ENCODE peak calls at places on chromosomes 5 and 9, in ten cellular contexts. O is left ventricle myocardium inferior; C is activated CD4-positive, alpha-beta T cell treated with anti-CD3 and anti-CD28 coated beads, Interleukin-2, amount 10 ng/mL, durations not matched to agents 7 days and 5 days; V is neural progenitor cell; G is activated T-cell treated with anti-CD3 and anti-CD28 coated beads, Interleukin-2, amount 50 U/mL, for 4 hours; Z is NCI-H2029; K is DMS153; H is GM04504; T is ovary; S is A172. Y is an unnamed sample.

GRCh38 chr9:109014267-109015025 is 1.1 kb upstream of the CTNNAL1 start:
- DNase-seq in O (no peak), C (no peak), V (peak), G (no peak), Z (no peak), K (no peak), H (no peak), T (peak), S (no peak), Y (no peak)

GRCh38 chr5:156883316-156883875 is 33.3 kb downstream of the PPP1R2B start:
- DNase-seq in O (no peak), C (no peak), V (no peak), G (no peak), Z (no peak), K (peak), H (no peak), T (no peak), S (no peak), Y (no peak)

GRCh38 chr5:31343946-31344345 is 150.5 kb downstream of the CDH6 start:
- DNase-seq in O (no peak), C (no peak), V (no peak), G (no peak), Z (no peak), K (no peak), H (no peak), T (no peak), S (no peak), Y (no peak)

GRCh38 chr5:173792781-173793547 is 95.2 kb upstream of the CPEB4 start:
- DNase-seq in O (no peak), C (no peak), V (no peak), G (no peak), Z (no peak), K (no peak), H (no peak), T (no peak), S (no peak), Y (no peak)

GRCh38 chr5:4924581-4924980 is 215.5 kb upstream of the ADAMTS16 start:
- DNase-seq in O (no peak), C (no peak), V (no peak), G (no peak), Z (no peak), K (no peak), H (no peak), T (no peak), S (peak), Y (no peak)

GRCh38 chr9:33703430-33704096 is 91.8 kb upstream of the PRSS3 start:
- DNase-seq in O (no peak), C (no peak), V (no peak), G (no peak), Z (no peak), K (no peak), H (no peak), T (no peak), S (no peak), Y (no peak)

GRCh38 chr9:19924090-19924489 is 135.3 kb upstream of the SLC24A2 start:
- DNase-seq in O (no peak), C (no peak), V (no peak), G (no peak), Z (no peak), K (no peak), H (no peak), T (no peak), S (no peak), Y (no peak)

GRCh38 chr5:565782-566445 is 41.7 kb upstream of the SLC9A3 start:
- DNase-seq in O (no peak), C (no peak), V (peak), G (no peak), Z (no peak), K (no peak), H (no peak), T (no peak), S (no peak), Y (peak)

GRCh38 chr5:134100283-134101011 is 14.0 kb upstream of the TCF7 start:
- DNase-seq in O (no peak), C (peak), V (peak), G (peak), Z (no peak), K (no peak), H (no peak), T (no peak), S (peak), Y (peak)

GRCh38 chr5:152364172-152364571 is 40.9 kb downstream of the NMUR2 start:
- DNase-seq in O (no peak), C (no peak), V (no peak), G (no peak), Z (no peak), K (no peak), H (no peak), T (no peak), S (no peak), Y (no peak)

GRCh38 chr9:111898331-111899096 is 1.9 kb downstream of the UGCG start:
- DNase-seq in O (no peak), C (no peak), V (no peak), G (no peak), Z (no peak), K (no peak), H (no peak), T (no peak), S (no peak), Y (no peak)

GRCh38 chr5:75168026-75168750 is 68.5 kb downstream of the ANKRD31 start:
- DNase-seq in O (no peak), C (no peak), V (no peak), G (no peak), Z (no peak), K (no peak), H (no peak), T (no peak), S (no peak), Y (no peak)

GRCh38 chr9:35659340-35659739 is 1.2 kb downstream of the CCDC107 start:
- DNase-seq in O (no peak), C (no peak), V (no peak), G (no peak), Z (no peak), K (peak), H (no peak), T (no peak), S (peak), Y (no peak)